ENCODE peak calls at places on chromosomes 11 and 22, in four cellular contexts. X, H, V and Y are unnamed samples.

GRCh38 chr11:118437736-118438125 is 1.4 kb downstream of the KMT2A start:
- DNase-seq in X (no peak), H (no peak), V (no peak), Y (peak; percentile 45)

GRCh38 chr22:20429254-20430100 is 8.1 kb downstream of the SCARF2 start:
- DNase-seq in X (no peak), H (no peak), V (no peak), Y (peak; percentile 84)

GRCh38 chr11:45919806-45920530 is 2.3 kb upstream of the PEX16 start:
- DNase-seq in X (no peak), H (no peak), V (no peak), Y (no peak)

GRCh38 chr11:8841899-8842298 is 69.1 kb upstream of the AKIP1 start:
- DNase-seq in X (no peak), H (no peak), V (no peak), Y (no peak)

GRCh38 chr11:32172771-32173170 is 81.9 kb downstream of the RCN1 start:
- DNase-seq in X (no peak), H (no peak), V (no peak), Y (no peak)

GRCh38 chr22:49966041-49966715 is 5.6 kb downstream of the PIM3 start:
- DNase-seq in X (no peak), H (peak; percentile 51), V (no peak), Y (peak; percentile 21)

GRCh38 chr11:47881145-47881544 is 33.0 kb upstream of the NUP160 start:
- DNase-seq in X (no peak), H (no peak), V (no peak), Y (no peak)

GRCh38 chr11:83613767-83614121 is 327.6 kb upstream of the CCDC90B start:
- DNase-seq in X (no peak), H (no peak), V (no peak), Y (no peak)

GRCh38 chr11:108616549-108616948 is 23.0 kb upstream of the EXPH5 start:
- DNase-seq in X (peak; percentile 96), H (no peak), V (no peak), Y (no peak)

GRCh38 chr22:29022101-29022817 is 39.4 kb downstream of the C22orf31 start:
- DNase-seq in X (no peak), H (no peak), V (peak; percentile 39), Y (no peak)

GRCh38 chr22:37601540-37602442 is 6.8 kb upstream of the GGA1 start:
- DNase-seq in X (peak; percentile 56), H (peak; percentile 67), V (peak; percentile 42), Y (peak; percentile 69)

GRCh38 chr11:102111011-102111786 is 952 bp downstream of the YAP1 start:
- DNase-seq in X (no peak), H (peak; percentile 82), V (no peak), Y (peak; percentile 71)

GRCh38 chr22:38860291-38861169 is 11.5 kb downstream of the CBX6 start:
- DNase-seq in X (no peak), H (no peak), V (no peak), Y (no peak)

GRCh38 chr11:10674991-10675440 is 18.5 kb downstream of the IRAG1 start:
- DNase-seq in X (no peak), H (no peak), V (no peak), Y (no peak)

GRCh38 chr22:28949788-28950187 is 66.4 kb downstream of the ZNRF3 start:
- DNase-seq in X (no peak), H (no peak), V (no peak), Y (no peak)

GRCh38 chr11:19869466-19869865 is 156.8 kb downstream of the NAV2 start:
- DNase-seq in X (no peak), H (no peak), V (no peak), Y (no peak)

GRCh38 chr11:17163296-17163695 is 44.5 kb downstream of the PIK3C2A start:
- DNase-seq in X (no peak), H (no peak), V (no peak), Y (no peak)

GRCh38 chr11:45864041-45864440 is 16.8 kb downstream of the CRY2 start:
- DNase-seq in X (no peak), H (no peak), V (no peak), Y (no peak)

GRCh38 chr22:38869663-38870062 is 2.4 kb downstream of the CBX6 start:
- DNase-seq in X (no peak), H (no peak), V (no peak), Y (no peak)

GRCh38 chr22:29670615-29671014 is 49.2 kb upstream of the CABP7 start:
- DNase-seq in X (no peak), H (no peak), V (no peak), Y (no peak)

GRCh38 chr11:57566564-57567209 is 785 bp downstream of the UBE2L6 start:
- DNase-seq in X (no peak), H (no peak), V (no peak), Y (no peak)

GRCh38 chr11:61961570-61962212 is 5.7 kb downstream of the FTH1 start:
- DNase-seq in X (no peak), H (no peak), V (no peak), Y (peak; percentile 60)

GRCh38 chr11:40290031-40290650 is 1169.3 kb downstream of the LRRC4C start:
- DNase-seq in X (no peak), H (no peak), V (no peak), Y (no peak)

GRCh38 chr11:47132490-47132889 is 44.2 kb downstream of the ARFGAP2 start:
- DNase-seq in X (no peak), H (no peak), V (no peak), Y (no peak)

GRCh38 chr11:73950869-73951710 is at the start of gene DNAJB13:
- DNase-seq in X (peak; percentile 38), H (no peak), V (peak; percentile 23), Y (peak; percentile 44)

GRCh38 chr11:117443269-117444186 is 115.9 kb downstream of the CEP164 start:
- DNase-seq in X (no peak), H (no peak), V (no peak), Y (peak; percentile 35)

GRCh38 chr11:61787928-61788491 is 4.4 kb downstream of the TMEM258 start:
- DNase-seq in X (peak; percentile 48), H (no peak), V (no peak), Y (peak; percentile 26)

GRCh38 chr11:65530157-65530496 is 5.2 kb downstream of the SCYL1 start:
- DNase-seq in X (no peak), H (no peak), V (no peak), Y (no peak)

GRCh38 chr11:3856856-3857553 is 1.5 kb downstream of the STIM1 start:
- DNase-seq in X (no peak), H (no peak), V (no peak), Y (no peak)

GRCh38 chr11:45423475-45424081 is 137.4 kb upstream of the SYT13 start:
- DNase-seq in X (no peak), H (no peak), V (no peak), Y (no peak)

GRCh38 chr22:43230571-43230970 is 43.6 kb upstream of the TTLL12 start:
- DNase-seq in X (no peak), H (no peak), V (no peak), Y (no peak)

GRCh38 chr11:11580831-11581492 is 40.8 kb downstream of the GALNT18 start:
- DNase-seq in X (no peak), H (no peak), V (no peak), Y (no peak)

GRCh38 chr11:78657441-78657840 is 82.8 kb upstream of the NARS2 start:
- DNase-seq in X (no peak), H (no peak), V (no peak), Y (no peak)

GRCh38 chr11:32259641-32260081 is 168.8 kb downstream of the RCN1 start:
- DNase-seq in X (no peak), H (no peak), V (peak; percentile 62), Y (peak; percentile 31)

DNA sequence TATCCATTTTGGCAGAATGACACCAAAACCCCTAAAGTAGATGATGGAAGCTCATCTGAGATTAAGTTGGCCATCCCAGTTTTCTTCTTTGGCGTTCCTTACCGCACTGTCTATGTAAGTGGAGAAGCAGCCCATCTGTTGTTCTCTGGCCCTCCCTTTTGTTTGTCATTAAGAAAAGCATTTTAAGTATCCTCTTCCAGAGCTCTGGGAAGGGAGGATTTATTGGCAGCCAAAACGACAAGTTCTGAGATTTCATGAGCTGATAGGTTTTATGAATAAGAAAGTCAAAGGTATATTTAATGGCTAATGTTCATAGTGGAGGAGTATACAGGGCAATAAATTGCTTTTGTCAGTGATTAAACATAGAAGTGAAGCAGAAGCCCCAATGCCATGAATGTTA is 4.8 kb downstream of the TECTA start:
- DNase-seq in X (no peak), H (no peak), V (no peak), Y (no peak)
- H3K27ac ChIP-seq in X (no peak overlapping the region), H (no peak overlapping the region), V (no peak overlapping the region), Y (peak overlapping the region; percentile 15)

DNA sequence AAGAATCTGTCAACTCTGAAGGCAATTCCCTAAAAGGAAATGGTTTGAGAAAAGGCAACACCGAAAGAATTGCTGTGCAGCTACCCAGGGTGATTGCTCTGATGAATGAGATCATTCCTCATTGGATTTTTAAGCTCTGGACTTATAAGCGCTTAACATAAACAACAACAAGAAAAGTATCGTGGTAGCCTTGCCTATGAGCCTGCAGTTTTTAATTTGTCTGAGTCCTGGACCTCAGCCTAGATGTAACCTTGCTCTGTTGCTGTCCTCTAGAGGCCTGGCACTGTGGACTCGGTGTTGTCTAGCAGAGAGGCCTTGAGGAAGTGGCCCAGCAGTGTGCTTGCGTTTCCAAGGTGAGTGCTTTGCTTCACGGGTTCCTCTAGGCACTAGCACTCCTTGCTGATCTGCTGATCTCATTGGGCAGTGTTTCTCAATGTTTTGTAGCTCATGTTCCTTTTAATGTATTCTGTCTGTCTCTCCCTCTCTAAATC is 20.4 kb downstream of the CCDC81 start:
- DNase-seq in X (no peak), H (no peak), V (no peak), Y (no peak)
- TF ChIP-seq POLR2AphosphoS5 in X (no peak), H (no peak), V (no peak), Y (no peak)

GRCh38 chr11:99893803-99894202 is 793.3 kb upstream of the ARHGAP42 start:
- DNase-seq in X (no peak), H (no peak), V (no peak), Y (no peak)
- H3K9me3 ChIP-seq in X (peaks cover 10% of the 10 kb centered on the region), H (peaks cover 21% of the 10 kb centered on the region), V (no peaks in the 10 kb centered on the region), Y (peaks cover 7% of the 10 kb centered on the region)

GRCh38 chr22:35637943-35638342 is 10.3 kb upstream of the APOL6 start:
- DNase-seq in X (no peak), H (no peak), V (no peak), Y (no peak)

GRCh38 chr22:35638408-35638807 is 9.8 kb upstream of the APOL6 start:
- DNase-seq in X (no peak), H (peak; percentile 71), V (no peak), Y (peak; percentile 71)

GRCh38 chr22:35634981-35635540 is 13.2 kb upstream of the APOL6 start:
- DNase-seq in X (no peak), H (no peak), V (no peak), Y (no peak)

GRCh38 chr22:35634015-35634414 is 14.2 kb upstream of the APOL6 start:
- DNase-seq in X (no peak), H (no peak), V (no peak), Y (no peak)

DNA sequence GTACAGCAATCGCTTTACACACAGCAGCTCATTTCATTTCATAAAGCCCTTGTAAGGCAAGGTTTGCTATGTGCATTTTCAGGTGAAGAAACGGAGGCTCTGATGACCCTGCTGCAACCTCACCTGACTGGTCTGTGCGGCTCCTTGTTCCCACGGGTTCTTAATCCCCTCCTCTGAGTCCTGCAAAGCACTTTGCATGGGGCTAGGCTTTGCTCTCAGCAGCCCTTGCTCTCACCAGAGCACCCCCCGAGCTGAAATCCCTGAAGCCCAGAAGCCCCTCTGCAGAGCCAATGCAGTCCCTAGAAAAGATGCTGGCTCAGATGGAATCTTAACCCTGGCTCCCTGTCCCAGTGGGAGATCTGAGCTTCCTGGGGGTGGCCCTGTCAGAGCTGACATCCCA is 11.0 kb upstream of the APOL6 start:
- DNase-seq in X (no peak), H (no peak), V (no peak), Y (no peak)
- H3K27ac ChIP-seq in X (no peak overlapping the region), H (peak overlapping the region; percentile 83), V (no peak overlapping the region), Y (peak overlapping the region; percentile 84)

GRCh38 chr22:35258144-35258988 is 1.1 kb downstream of the HMGXB4 start:
- DNase-seq in X (no peak), H (no peak), V (no peak), Y (peak; percentile 17)
- TF ChIP-seq POLR2AphosphoS5 in X (no peak), H (no peak), V (no peak), Y (no peak)